ENCODE peak calls at places on chromosomes 1 and 21, in five cellular contexts. J is tibial nerve, G is astrocyte of the cerebellum, L is kidney epithelial cell, S is fibroblast of the aortic adventitia. F is an unnamed sample.

GRCh38 chr1:67789551-67789950 is 43.7 kb downstream of the GNG12 start:
- DNase-seq in S (no peak), J (no peak), G (no peak), L (no peak), F (no peak)

GRCh38 chr1:43978551-43979260 is at the start of gene B4GALT2:
- DNase-seq in S (no peak), L (no peak), J (no peak), G (no peak), F (peak)

GRCh38 chr1:89519779-89520358 is 4.8 kb upstream of the LRRC8B start:
- DNase-seq in S (peak), J (peak), G (peak), L (no peak), F (peak)

GRCh38 chr1:42957229-42957879 is 1.3 kb downstream of the SLC2A1 start:
- DNase-seq in J (no peak), L (no peak), G (no peak), S (peak), F (no peak)

GRCh38 chr21:40842197-40842552 is 4.8 kb downstream of the DSCAM start:
- DNase-seq in J (no peak), G (no peak), S (no peak), L (no peak), F (no peak)

GRCh38 chr1:111843177-111843576 is 87.5 kb downstream of the DDX20 start:
- DNase-seq in S (no peak), G (no peak), L (no peak), J (no peak), F (no peak)

GRCh38 chr1:69104859-69105258 is 462.9 kb upstream of the LRRC7 start:
- DNase-seq in L (no peak), G (no peak), S (no peak), J (no peak), F (no peak)

GRCh38 chr1:238141295-238141694 is 250.6 kb upstream of the ZP4 start:
- DNase-seq in L (no peak), G (no peak), J (no peak), S (no peak), F (no peak)

GRCh38 chr1:26020941-26021646 is 481 bp upstream of the EXTL1 start:
- DNase-seq in G (no peak), J (no peak), L (no peak), S (no peak), F (no peak)

GRCh38 chr1:180246579-180246978 is 16.5 kb downstream of the LHX4 start:
- DNase-seq in L (no peak), S (no peak), G (no peak), J (no peak), F (no peak)

GRCh38 chr21:44880762-44881585 is 7.5 kb upstream of the PTTG1IP start:
- DNase-seq in J (peak), G (peak), S (peak), L (peak), F (peak)

GRCh38 chr1:71565267-71565666 is 484.4 kb upstream of the ZRANB2 start:
- DNase-seq in L (no peak), G (peak), J (no peak), S (peak), F (peak)

GRCh38 chr1:100463809-100464424 is 74.0 kb upstream of the GPR88 start:
- DNase-seq in G (peak), J (peak), L (no peak), S (peak), F (peak)

GRCh38 chr1:64209221-64209620 is 5.8 kb downstream of the UBE2U start:
- DNase-seq in J (no peak), S (peak), L (no peak), G (no peak), F (peak)

GRCh38 chr1:203088441-203088840 is 2.6 kb upstream of the MYOG start:
- DNase-seq in J (no peak), S (no peak), L (no peak), G (no peak), F (no peak)

GRCh38 chr1:205670611-205671430 is 9.5 kb downstream of the SLC45A3 start:
- DNase-seq in L (no peak), S (no peak), J (no peak), G (no peak), F (no peak)

GRCh38 chr1:193767891-193768290 is 581.5 kb upstream of the B3GALT2 start:
- DNase-seq in S (no peak), G (no peak), L (no peak), J (no peak), F (no peak)

GRCh38 chr1:153777648-153778047 is 2.4 kb downstream of the SLC27A3 start:
- DNase-seq in L (no peak), S (no peak), J (no peak), G (no peak), F (no peak)

GRCh38 chr1:236144446-236145150 is 2.3 kb downstream of the GPR137B start:
- DNase-seq in L (no peak), G (no peak), J (no peak), S (no peak), F (no peak)

GRCh38 chr1:21653744-21654100 is 15.4 kb downstream of the RAP1GAP start:
- DNase-seq in S (no peak), G (no peak), L (no peak), J (no peak), F (no peak)

GRCh38 chr1:53070621-53071020 is 8.6 kb downstream of the PODN start:
- DNase-seq in G (no peak), L (no peak), J (no peak), S (no peak), F (no peak)

GRCh38 chr1:156656779-156657160 is 14.9 kb downstream of the BCAN start:
- DNase-seq in S (no peak), G (no peak), J (no peak), L (no peak), F (no peak)

GRCh38 chr1:9315411-9316079 is 22.9 kb downstream of the SPSB1 start:
- DNase-seq in L (peak), G (peak), J (no peak), S (peak), F (peak)

GRCh38 chr21:33984021-33984481 is 68.4 kb upstream of the ATP5PO start:
- DNase-seq in L (no peak), J (no peak), S (no peak), G (no peak), F (no peak)

GRCh38 chr21:26115899-26116298 is 54.7 kb downstream of the APP start:
- DNase-seq in L (no peak), J (no peak), G (peak), S (peak), F (peak)

GRCh38 chr1:2439369-2439768 is 27.0 kb upstream of the PEX10 start:
- DNase-seq in L (no peak), G (no peak), J (no peak), S (no peak), F (no peak)

GRCh38 chr1:40182956-40183710 is 21.9 kb downstream of the RLF start:
- DNase-seq in J (no peak), G (peak), L (no peak), S (peak), F (peak)

GRCh38 chr1:39406533-39407478 is 84.6 kb upstream of the BMP8A start:
- DNase-seq in L (no peak), J (no peak), S (peak), G (peak), F (peak)

GRCh38 chr1:151166506-151166956 is 587 bp downstream of the SCNM1 start:
- DNase-seq in L (no peak), S (peak), G (no peak), J (no peak), F (peak)

GRCh38 chr1:44019398-44020044 is 11.7 kb downstream of the SLC6A9 start:
- DNase-seq in L (no peak), G (no peak), S (no peak), J (no peak), F (no peak)

GRCh38 chr1:116426401-116426800 is 53.4 kb downstream of the ATP1A1 start:
- DNase-seq in G (no peak), L (no peak), S (no peak), J (no peak), F (no peak)

GRCh38 chr21:37041706-37042271 is 31.1 kb downstream of the PIGP start:
- DNase-seq in S (no peak), G (no peak), L (no peak), J (no peak), F (no peak)

GRCh38 chr21:38507374-38507942 is 9.2 kb upstream of the ERG start:
- DNase-seq in J (no peak), L (no peak), G (no peak), S (no peak), F (no peak)

GRCh38 chr1:109770331-109771095 is 6.8 kb upstream of the EPS8L3 start:
- DNase-seq in L (no peak), S (no peak), G (no peak), J (no peak), F (no peak)

GRCh38 chr1:31954607-31955283 is 16.6 kb upstream of the PTP4A2 start:
- DNase-seq in G (peak), S (peak), J (peak), L (peak), F (peak)

GRCh38 chr1:208977012-208977411 is 606.5 kb upstream of the CAMK1G start:
- DNase-seq in J (no peak), G (no peak), S (no peak), L (no peak), F (no peak)

GRCh38 chr1:64701886-64702285 is 43.0 kb upstream of the RAVER2 start:
- DNase-seq in G (no peak), L (no peak), S (no peak), J (no peak), F (peak)

GRCh38 chr1:8061673-8062386 is 35.7 kb upstream of the ERRFI1 start:
- DNase-seq in L (no peak), J (no peak), S (peak), G (no peak), F (no peak)
- TF ChIP-seq CTCF in L (no peak), J (no peak), S (peak), G (no peak), F (no peak)

DNA sequence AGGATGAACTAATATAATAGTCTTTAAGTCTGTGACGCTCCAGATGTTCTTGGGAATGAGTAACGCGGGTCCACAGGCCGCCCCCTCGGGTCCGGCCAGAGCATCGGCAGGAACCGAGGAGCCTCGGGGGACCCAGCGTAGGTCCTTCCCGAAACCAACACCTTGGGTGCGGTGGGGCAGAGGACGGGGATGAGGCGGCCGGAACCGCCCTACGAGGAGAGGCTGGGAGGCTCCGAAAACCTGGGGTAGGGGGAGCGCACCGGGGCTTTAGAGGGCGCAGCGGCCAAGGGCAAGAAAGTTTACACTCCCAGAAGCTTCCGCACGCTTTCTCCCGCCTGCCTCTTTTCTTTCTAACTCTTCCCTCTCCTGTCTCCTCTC is 7.1 kb downstream of the DMRTA2 start:
- DNase-seq in G (no peak), J (no peak), S (no peak), L (no peak), F (no peak)
- H3K4me3 ChIP-seq in G (no peak), J (no peak), S (no peak), L (no peak), F (no peak)

DNA sequence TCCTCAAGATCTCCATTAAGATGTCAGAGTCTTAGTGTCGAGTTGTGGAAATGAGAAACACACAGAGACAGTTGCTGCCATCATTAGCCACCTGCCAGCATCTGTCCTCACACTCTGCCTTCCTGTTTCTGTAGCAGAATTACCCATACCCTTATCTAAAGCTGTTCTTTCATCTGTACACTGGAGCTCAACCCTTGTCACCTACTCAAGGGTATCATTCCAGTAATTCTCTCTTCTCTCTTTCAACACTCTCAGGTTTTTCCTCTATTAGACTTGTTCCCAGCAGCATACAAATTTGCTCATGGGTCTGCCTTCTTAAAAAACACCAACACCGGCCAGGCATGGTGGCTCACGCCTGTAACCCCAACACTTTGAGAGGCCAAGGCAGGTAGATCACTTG is 27.4 kb upstream of the RNF2 start:
- DNase-seq in G (no peak), L (no peak), S (no peak), J (no peak), F (no peak)
- TF ChIP-seq CTCF in G (no peak), L (no peak), S (no peak), J (no peak), F (no peak)

GRCh38 chr1:163176797-163177196 is 25.9 kb downstream of the RGS5 start:
- DNase-seq in G (no peak), S (no peak), J (no peak), L (no peak), F (no peak)

GRCh38 chr1:163182330-163182949 is 20.3 kb downstream of the RGS5 start:
- DNase-seq in L (no peak), J (no peak), G (no peak), S (no peak), F (no peak)

GRCh38 chr1:163173121-163173520 is 29.6 kb downstream of the RGS5 start:
- DNase-seq in J (no peak), S (peak), G (no peak), L (no peak), F (no peak)

GRCh38 chr1:163174524-163175437 is 27.9 kb downstream of the RGS5 start:
- DNase-seq in G (peak), J (peak), L (peak), S (peak), F (peak)

GRCh38 chr1:163178628-163179027 is 24.1 kb downstream of the RGS5 start:
- DNase-seq in J (no peak), S (peak), G (no peak), L (no peak), F (peak)
- H3K4me3 ChIP-seq in J (no peak), S (no peak), G (no peak), L (no peak), F (no peak)

GRCh38 chr1:102853701-102854187 is 254.6 kb downstream of the COL11A1 start:
- DNase-seq in G (no peak), L (no peak), J (no peak), S (no peak), F (no peak)

GRCh38 chr1:102851616-102852015 is 256.7 kb downstream of the COL11A1 start:
- DNase-seq in J (no peak), L (no peak), G (no peak), S (no peak), F (peak)

DNA sequence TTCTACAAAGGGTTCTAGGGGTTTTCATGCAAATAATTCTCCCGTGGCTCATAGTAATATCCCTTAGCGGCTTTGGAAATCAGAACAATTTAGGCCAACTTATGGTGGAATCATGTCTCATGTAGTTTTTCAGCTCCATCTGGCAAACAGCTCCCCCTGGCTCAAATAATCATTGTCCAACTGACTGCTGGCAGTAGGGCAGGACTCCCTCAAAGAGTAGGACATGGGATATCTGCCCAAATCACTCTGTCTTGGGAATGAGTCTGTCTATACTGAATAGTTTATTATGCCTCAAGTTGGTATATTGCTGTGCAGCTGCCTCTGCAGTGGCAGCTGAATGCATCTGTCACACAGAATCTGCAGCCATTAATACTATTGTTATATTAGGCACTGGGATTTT is 255.7 kb downstream of the COL11A1 start:
- DNase-seq in L (no peak), J (no peak), G (no peak), S (no peak), F (peak)
- TF ChIP-seq CTCF in L (no peak), J (no peak), G (no peak), S (no peak), F (peak)

GRCh38 chr1:201942129-201942495 is 4.2 kb downstream of the LMOD1 start:
- DNase-seq in S (no peak), G (no peak), L (no peak), J (no peak), F (no peak)
- H3K4me3 ChIP-seq in S (no peak), G (no peak), L (no peak), J (peak), F (no peak)

F was measured in AG10803.